ENCODE peak calls at places on chromosomes 2 and 18, in eight cellular contexts. P, D, A, T, K, W, V and Z are unnamed samples.

GRCh38 chr18:61893971-61894750 is 1.4 kb upstream of the RNF152 start:
- DNase-seq in P (peak; percentile 12), D (peak; percentile 58), A (peak; percentile 88), T (peak; percentile 83), K (peak; percentile 73), W (no peak), V (peak; percentile 21), Z (peak; percentile 57)

GRCh38 chr2:74497777-74498499 is 1.5 kb downstream of the LBX2 start:
- DNase-seq in P (no peak), D (no peak), A (peak; percentile 36), T (no peak), K (no peak), W (no peak), V (peak; percentile 40), Z (no peak)

GRCh38 chr2:56449449-56449860 is 265.7 kb downstream of the CCDC85A start:
- DNase-seq in P (no peak), D (no peak), A (no peak), T (no peak), K (no peak), W (no peak), V (no peak), Z (no peak)

GRCh38 chr2:173300458-173300857 is 54.2 kb upstream of the CDCA7 start:
- DNase-seq in P (no peak), D (no peak), A (no peak), T (no peak), K (no peak), W (no peak), V (no peak), Z (no peak)

GRCh38 chr2:150619607-150620330 is 132.3 kb upstream of the RND3 start:
- DNase-seq in P (peak; percentile 80), D (no peak), A (no peak), T (no peak), K (no peak), W (no peak), V (no peak), Z (no peak)

GRCh38 chr2:74658516-74658915 is 4.5 kb downstream of the SEMA4F start:
- DNase-seq in P (no peak), D (no peak), A (no peak), T (no peak), K (no peak), W (peak; percentile 12), V (no peak), Z (no peak)

GRCh38 chr18:13266208-13267100 is 47.9 kb downstream of the LDLRAD4 start:
- DNase-seq in P (no peak), D (no peak), A (no peak), T (peak; percentile 64), K (no peak), W (no peak), V (no peak), Z (no peak)

GRCh38 chr2:1310866-1311265 is 102.4 kb upstream of the TPO start:
- DNase-seq in P (no peak), D (no peak), A (no peak), T (no peak), K (no peak), W (no peak), V (no peak), Z (no peak)

GRCh38 chr2:215485032-215485431 is 49.2 kb upstream of the FN1 start:
- DNase-seq in P (no peak), D (no peak), A (no peak), T (no peak), K (no peak), W (no peak), V (no peak), Z (no peak)

GRCh38 chr2:31254237-31255203 is 20.6 kb downstream of the EHD3 start:
- DNase-seq in P (no peak), D (no peak), A (no peak), T (no peak), K (no peak), W (no peak), V (no peak), Z (no peak)

GRCh38 chr2:238225121-238225520 is 14.7 kb downstream of the HES6 start:
- DNase-seq in P (no peak), D (no peak), A (no peak), T (no peak), K (no peak), W (no peak), V (no peak), Z (no peak)